ENCODE peak calls at places on chromosomes 4 and X, in four cellular contexts. One of them, this sample, is unnamed.

GRCh38 chrX:38639730-38640129 is 78.4 kb downstream of the TSPAN7 start:
- DNase-seq in retinal pigment epithelial cell: no peak
- DNase-seq in activated CD8-positive, alpha-beta T cell treated with anti-CD3 and anti-CD28 coated beads for 36 hours: no peak
- DNase-seq in tibial artery: no peak
- DNase-seq in this sample: no peak

GRCh38 chr4:59247032-59247431 is 1953.1 kb upstream of the ADGRL3 start:
- DNase-seq in activated CD8-positive, alpha-beta T cell treated with anti-CD3 and anti-CD28 coated beads for 36 hours: no peak
- DNase-seq in retinal pigment epithelial cell: no peak
- DNase-seq in tibial artery: no peak
- DNase-seq in this sample: no peak

GRCh38 chrX:29662759-29663503 is 552.4 kb upstream of the MAGEB2 start:
- DNase-seq in activated CD8-positive, alpha-beta T cell treated with anti-CD3 and anti-CD28 coated beads for 36 hours: no peak
- DNase-seq in retinal pigment epithelial cell: peak; percentile 78
- DNase-seq in tibial artery: no peak
- DNase-seq in this sample: no peak

GRCh38 chr4:139735381-139736256 is 70.0 kb downstream of the MGST2 start:
- DNase-seq in activated CD8-positive, alpha-beta T cell treated with anti-CD3 and anti-CD28 coated beads for 36 hours: peak; percentile 13
- DNase-seq in tibial artery: peak; percentile 36
- DNase-seq in retinal pigment epithelial cell: no peak
- DNase-seq in this sample: no peak

GRCh38 chrX:78314561-78314960 is 12.8 kb downstream of the CYSLTR1 start:
- DNase-seq in activated CD8-positive, alpha-beta T cell treated with anti-CD3 and anti-CD28 coated beads for 36 hours: peak; percentile 32
- DNase-seq in retinal pigment epithelial cell: no peak
- DNase-seq in tibial artery: no peak
- DNase-seq in this sample: no peak

GRCh38 chrX:6917666-6918065 is 229.8 kb upstream of the STS start:
- DNase-seq in tibial artery: no peak
- DNase-seq in retinal pigment epithelial cell: no peak
- DNase-seq in activated CD8-positive, alpha-beta T cell treated with anti-CD3 and anti-CD28 coated beads for 36 hours: no peak
- DNase-seq in this sample: no peak

GRCh38 chr4:181261279-181261678 is 981.9 kb upstream of the TENM3 start:
- DNase-seq in tibial artery: no peak
- DNase-seq in activated CD8-positive, alpha-beta T cell treated with anti-CD3 and anti-CD28 coated beads for 36 hours: no peak
- DNase-seq in retinal pigment epithelial cell: no peak
- DNase-seq in this sample: no peak

GRCh38 chr4:127997534-127998388 is 32.6 kb downstream of the ABHD18 start:
- DNase-seq in activated CD8-positive, alpha-beta T cell treated with anti-CD3 and anti-CD28 coated beads for 36 hours: peak; percentile 49
- DNase-seq in tibial artery: no peak
- DNase-seq in retinal pigment epithelial cell: peak; percentile 51
- DNase-seq in this sample: no peak

DNA sequence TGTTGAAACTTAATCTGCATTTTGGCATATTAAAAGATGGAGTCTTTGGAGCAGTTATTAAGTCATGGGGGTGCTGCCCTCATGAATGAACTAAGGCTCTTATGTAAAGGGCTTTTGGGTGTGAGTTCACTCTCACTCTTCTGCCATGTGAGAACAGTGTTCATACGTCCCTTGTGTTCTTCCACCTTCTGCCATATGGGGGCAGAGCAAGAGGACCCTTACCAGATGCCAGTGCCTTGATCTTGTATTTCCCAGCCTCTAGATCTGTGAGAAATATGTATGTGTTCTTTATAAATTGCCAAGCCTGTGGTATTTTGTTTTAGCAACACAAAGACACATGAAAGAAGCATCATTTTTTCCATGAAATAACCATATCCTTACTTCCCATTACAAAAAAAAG is 213.9 kb downstream of the SPOCK3 start:
- DNase-seq in retinal pigment epithelial cell: no peak
- DNase-seq in tibial artery: no peak
- DNase-seq in activated CD8-positive, alpha-beta T cell treated with anti-CD3 and anti-CD28 coated beads for 36 hours: peak; percentile 7
- DNase-seq in this sample: no peak
- TF ChIP-seq CTCF in retinal pigment epithelial cell: peak; percentile 45
- TF ChIP-seq CTCF in tibial artery: no peak
- TF ChIP-seq CTCF in activated CD8-positive, alpha-beta T cell treated with anti-CD3 and anti-CD28 coated beads for 36 hours: peak; percentile 16
- TF ChIP-seq CTCF in this sample: no peak

DNA sequence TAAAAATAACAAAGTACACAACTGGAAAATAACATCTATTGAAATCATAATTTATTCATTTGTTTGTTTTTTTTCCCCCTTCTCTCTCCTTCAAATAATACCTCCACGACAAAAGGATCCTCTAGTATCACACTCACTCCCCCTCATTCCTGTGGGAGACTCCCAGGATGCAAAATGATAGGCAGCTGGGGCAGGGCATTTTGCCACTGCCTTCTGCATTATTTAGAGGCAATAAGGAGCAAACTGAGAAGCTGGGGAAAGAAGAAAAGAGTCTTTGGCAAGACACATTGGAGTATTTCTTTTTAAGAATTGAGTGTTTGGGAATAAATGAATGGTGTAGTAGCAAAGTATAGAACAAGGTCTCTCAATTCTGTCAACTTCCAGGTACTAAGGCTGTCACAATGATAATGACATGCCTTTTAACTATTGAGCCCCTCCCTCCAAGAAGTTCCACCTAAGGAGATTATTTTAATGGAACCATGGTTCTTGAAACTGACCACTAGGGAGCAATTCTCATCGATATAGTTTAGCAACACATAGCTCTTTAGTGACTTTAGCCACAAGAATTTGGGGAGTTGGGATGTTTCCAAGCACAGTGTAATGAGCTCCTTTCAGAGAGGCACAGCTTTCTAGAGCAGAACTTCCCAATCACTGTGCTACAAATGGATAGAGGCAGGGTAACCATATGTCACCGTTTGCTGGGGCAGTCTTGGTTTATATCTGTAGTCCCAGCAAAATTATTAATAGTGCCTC is 303.3 kb downstream of the FRMPD4 start:
- DNase-seq in retinal pigment epithelial cell: no peak
- DNase-seq in tibial artery: no peak
- DNase-seq in activated CD8-positive, alpha-beta T cell treated with anti-CD3 and anti-CD28 coated beads for 36 hours: no peak
- DNase-seq in this sample: no peak
- TF ChIP-seq CTCF in retinal pigment epithelial cell: no peak
- TF ChIP-seq CTCF in tibial artery: no peak
- TF ChIP-seq CTCF in activated CD8-positive, alpha-beta T cell treated with anti-CD3 and anti-CD28 coated beads for 36 hours: no peak
- TF ChIP-seq CTCF in this sample: no peak

GRCh38 chrX:153410328-153410727 is 944 bp upstream of the ZFP92 start:
- DNase-seq in tibial artery: no peak
- DNase-seq in activated CD8-positive, alpha-beta T cell treated with anti-CD3 and anti-CD28 coated beads for 36 hours: no peak
- DNase-seq in retinal pigment epithelial cell: no peak
- DNase-seq in this sample: no peak
- TF ChIP-seq CTCF in tibial artery: no peak
- TF ChIP-seq CTCF in activated CD8-positive, alpha-beta T cell treated with anti-CD3 and anti-CD28 coated beads for 36 hours: no peak
- TF ChIP-seq CTCF in retinal pigment epithelial cell: no peak
- TF ChIP-seq CTCF in this sample: no peak

GRCh38 chrX:155881158-155881993 is at the start of gene VAMP7:
- DNase-seq in retinal pigment epithelial cell: peak; percentile 53
- DNase-seq in activated CD8-positive, alpha-beta T cell treated with anti-CD3 and anti-CD28 coated beads for 36 hours: peak; percentile 87
- DNase-seq in tibial artery: peak; percentile 86
- DNase-seq in this sample: peak; percentile 95
- TF ChIP-seq CTCF in retinal pigment epithelial cell: no peak
- TF ChIP-seq CTCF in activated CD8-positive, alpha-beta T cell treated with anti-CD3 and anti-CD28 coated beads for 36 hours: no peak
- TF ChIP-seq CTCF in tibial artery: no peak
- TF ChIP-seq CTCF in this sample: no peak

GRCh38 chr4:125676583-125676982 is 361.8 kb downstream of the FAT4 start:
- DNase-seq in activated CD8-positive, alpha-beta T cell treated with anti-CD3 and anti-CD28 coated beads for 36 hours: no peak
- DNase-seq in retinal pigment epithelial cell: no peak
- DNase-seq in tibial artery: no peak
- DNase-seq in this sample: no peak
- TF ChIP-seq CTCF in activated CD8-positive, alpha-beta T cell treated with anti-CD3 and anti-CD28 coated beads for 36 hours: no peak
- TF ChIP-seq CTCF in retinal pigment epithelial cell: no peak
- TF ChIP-seq CTCF in tibial artery: no peak
- TF ChIP-seq CTCF in this sample: no peak

DNA sequence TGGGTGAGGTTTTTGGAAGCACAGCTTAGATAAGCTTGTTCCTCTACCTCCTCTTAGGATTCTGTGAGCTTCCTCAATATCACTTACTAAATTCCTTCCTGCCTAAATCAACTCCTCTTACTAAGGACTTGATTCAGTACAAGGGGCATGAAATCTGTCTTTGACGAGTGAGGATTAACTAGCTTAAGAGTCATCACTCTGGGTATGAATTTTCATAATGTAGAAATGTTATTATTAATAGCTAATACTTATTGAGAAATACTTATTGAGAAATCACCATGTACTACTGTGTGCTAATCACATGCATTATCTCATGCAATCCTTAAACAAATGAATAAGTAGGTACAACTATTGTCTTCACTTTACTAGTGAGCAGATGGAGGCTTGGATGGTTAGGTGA is 28.6 kb downstream of the TRPC3 start:
- DNase-seq in tibial artery: no peak
- DNase-seq in retinal pigment epithelial cell: no peak
- DNase-seq in activated CD8-positive, alpha-beta T cell treated with anti-CD3 and anti-CD28 coated beads for 36 hours: no peak
- DNase-seq in this sample: no peak
- TF ChIP-seq CTCF in tibial artery: no peak
- TF ChIP-seq CTCF in retinal pigment epithelial cell: no peak
- TF ChIP-seq CTCF in activated CD8-positive, alpha-beta T cell treated with anti-CD3 and anti-CD28 coated beads for 36 hours: no peak
- TF ChIP-seq CTCF in this sample: no peak

GRCh38 chrX:15128838-15129237 is 141.0 kb downstream of the ASB9 start:
- DNase-seq in activated CD8-positive, alpha-beta T cell treated with anti-CD3 and anti-CD28 coated beads for 36 hours: no peak
- DNase-seq in retinal pigment epithelial cell: no peak
- DNase-seq in tibial artery: no peak
- DNase-seq in this sample: no peak

GRCh38 chrX:15129412-15129811 is 140.5 kb downstream of the ASB9 start:
- DNase-seq in retinal pigment epithelial cell: no peak
- DNase-seq in activated CD8-positive, alpha-beta T cell treated with anti-CD3 and anti-CD28 coated beads for 36 hours: peak; percentile 12
- DNase-seq in tibial artery: no peak
- DNase-seq in this sample: no peak

DNA sequence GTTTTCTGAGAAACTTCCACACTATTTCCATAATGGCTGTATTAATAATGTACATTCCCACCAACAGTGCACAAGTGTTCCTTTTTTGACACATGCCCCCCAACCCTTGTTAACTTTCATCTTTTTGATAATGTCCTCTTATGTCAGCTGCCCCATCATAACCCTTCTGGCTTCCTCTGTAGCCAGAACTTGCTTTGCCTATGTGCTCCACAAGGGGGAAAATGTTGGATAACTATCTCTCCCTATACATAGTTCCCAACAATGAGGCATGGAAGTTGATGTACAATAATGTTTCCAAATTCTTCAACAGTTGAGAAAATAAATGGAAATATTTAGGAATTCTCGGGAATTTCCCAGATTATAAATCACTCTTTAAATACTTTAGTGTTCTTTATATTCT is 142.9 kb downstream of the ASB9 start:
- DNase-seq in retinal pigment epithelial cell: no peak
- DNase-seq in tibial artery: no peak
- DNase-seq in activated CD8-positive, alpha-beta T cell treated with anti-CD3 and anti-CD28 coated beads for 36 hours: no peak
- DNase-seq in this sample: no peak
- TF ChIP-seq CTCF in retinal pigment epithelial cell: peak; percentile 16
- TF ChIP-seq CTCF in tibial artery: no peak
- TF ChIP-seq CTCF in activated CD8-positive, alpha-beta T cell treated with anti-CD3 and anti-CD28 coated beads for 36 hours: no peak
- TF ChIP-seq CTCF in this sample: no peak

GRCh38 chr4:56650259-56651070 is 30.6 kb downstream of the HOPX start:
- DNase-seq in activated CD8-positive, alpha-beta T cell treated with anti-CD3 and anti-CD28 coated beads for 36 hours: peak; percentile 41
- DNase-seq in retinal pigment epithelial cell: no peak
- DNase-seq in tibial artery: no peak
- DNase-seq in this sample: no peak
- TF ChIP-seq CTCF in activated CD8-positive, alpha-beta T cell treated with anti-CD3 and anti-CD28 coated beads for 36 hours: no peak
- TF ChIP-seq CTCF in retinal pigment epithelial cell: peak; percentile 17
- TF ChIP-seq CTCF in tibial artery: no peak
- TF ChIP-seq CTCF in this sample: no peak

GRCh38 chrX:45803383-45803921 is 602.8 kb upstream of the DIPK2B start:
- DNase-seq in tibial artery: no peak
- DNase-seq in retinal pigment epithelial cell: no peak
- DNase-seq in activated CD8-positive, alpha-beta T cell treated with anti-CD3 and anti-CD28 coated beads for 36 hours: peak; percentile 80
- DNase-seq in this sample: no peak

GRCh38 chrX:45806410-45807121 is 605.9 kb upstream of the DIPK2B start:
- DNase-seq in retinal pigment epithelial cell: no peak
- DNase-seq in tibial artery: no peak
- DNase-seq in activated CD8-positive, alpha-beta T cell treated with anti-CD3 and anti-CD28 coated beads for 36 hours: peak; percentile 67
- DNase-seq in this sample: no peak

GRCh38 chrX:45799576-45799975 is 598.9 kb upstream of the DIPK2B start:
- DNase-seq in tibial artery: no peak
- DNase-seq in retinal pigment epithelial cell: no peak
- DNase-seq in activated CD8-positive, alpha-beta T cell treated with anti-CD3 and anti-CD28 coated beads for 36 hours: no peak
- DNase-seq in this sample: no peak

DNA sequence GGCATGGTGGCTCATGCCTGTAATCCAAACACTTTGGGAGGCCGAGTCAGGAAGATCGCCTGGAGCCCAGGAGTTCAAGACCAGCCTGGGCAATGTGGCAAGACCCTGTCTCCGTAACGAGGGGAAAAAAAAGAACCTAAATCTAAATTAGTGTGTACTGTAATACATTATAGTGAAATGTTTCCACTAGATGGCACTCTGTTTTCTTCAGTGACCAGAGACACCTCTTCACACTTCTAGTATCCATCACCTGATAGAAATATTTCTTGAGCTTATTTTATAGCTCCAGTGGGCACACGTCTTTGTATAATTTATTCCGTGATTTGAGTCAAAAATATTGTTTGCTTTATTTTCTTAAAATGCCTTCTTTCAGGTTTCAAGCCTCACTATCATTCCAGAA is 600.9 kb upstream of the DIPK2B start:
- DNase-seq in tibial artery: no peak
- DNase-seq in activated CD8-positive, alpha-beta T cell treated with anti-CD3 and anti-CD28 coated beads for 36 hours: no peak
- DNase-seq in retinal pigment epithelial cell: no peak
- DNase-seq in this sample: no peak
- TF ChIP-seq CTCF in tibial artery: no peak
- TF ChIP-seq CTCF in activated CD8-positive, alpha-beta T cell treated with anti-CD3 and anti-CD28 coated beads for 36 hours: peak; percentile 29
- TF ChIP-seq CTCF in retinal pigment epithelial cell: peak; percentile 21
- TF ChIP-seq CTCF in this sample: no peak